ENCODE peak calls at places on chromosome 3, in five cellular contexts. One of them, this sample, is unnamed.

GRCh38 chr3:87333393-87333892 is 57.1 kb upstream of the POU1F1 start:
- DNase-seq in mesenchymal stem cell: peak; percentile 60
- DNase-seq in neuronal stem cell: no peak
- DNase-seq in H1: no peak
- DNase-seq in mesendoderm: peak; percentile 9
- DNase-seq in this sample: peak; percentile 80

GRCh38 chr3:169764164-169764452 is 752 bp downstream of the TERC start:
- DNase-seq in mesendoderm: no peak
- DNase-seq in H1: no peak
- DNase-seq in mesenchymal stem cell: no peak
- DNase-seq in neuronal stem cell: no peak
- DNase-seq in this sample: peak; percentile 29

GRCh38 chr3:141618511-141618910 is 119.6 kb upstream of the RNF7 start:
- DNase-seq in H1: no peak
- DNase-seq in mesenchymal stem cell: no peak
- DNase-seq in neuronal stem cell: no peak
- DNase-seq in mesendoderm: no peak
- DNase-seq in this sample: no peak

GRCh38 chr3:184618793-184619192 is 57.2 kb downstream of the EPHB3 start:
- DNase-seq in H1: no peak
- DNase-seq in mesendoderm: no peak
- DNase-seq in mesenchymal stem cell: no peak
- DNase-seq in neuronal stem cell: no peak
- DNase-seq in this sample: no peak

GRCh38 chr3:54572197-54572895 is 355.5 kb downstream of the LRTM1 start:
- DNase-seq in neuronal stem cell: no peak
- DNase-seq in mesenchymal stem cell: no peak
- DNase-seq in mesendoderm: no peak
- DNase-seq in H1: no peak
- DNase-seq in this sample: no peak

GRCh38 chr3:157920804-157921203 is 185.4 kb downstream of the SHOX2 start:
- DNase-seq in neuronal stem cell: peak; percentile 43
- DNase-seq in H1: no peak
- DNase-seq in mesendoderm: no peak
- DNase-seq in mesenchymal stem cell: no peak
- DNase-seq in this sample: no peak

GRCh38 chr3:125119752-125120369 is 64.1 kb upstream of the HEG1 start:
- DNase-seq in neuronal stem cell: no peak
- DNase-seq in mesenchymal stem cell: no peak
- DNase-seq in mesendoderm: no peak
- DNase-seq in H1: no peak
- DNase-seq in this sample: no peak

GRCh38 chr3:149784064-149784704 is 8.2 kb downstream of the ANKUB1 start:
- DNase-seq in mesendoderm: peak; percentile 10
- DNase-seq in mesenchymal stem cell: peak; percentile 35
- DNase-seq in neuronal stem cell: no peak
- DNase-seq in H1: no peak
- DNase-seq in this sample: peak; percentile 34

GRCh38 chr3:156356537-156357363 is 198.2 kb downstream of the SSR3 start:
- DNase-seq in neuronal stem cell: no peak
- DNase-seq in mesendoderm: no peak
- DNase-seq in H1: no peak
- DNase-seq in mesenchymal stem cell: peak; percentile 2
- DNase-seq in this sample: peak; percentile 6

GRCh38 chr3:39748002-39748401 is 61.4 kb upstream of the MYRIP start:
- DNase-seq in neuronal stem cell: no peak
- DNase-seq in H1: no peak
- DNase-seq in mesenchymal stem cell: no peak
- DNase-seq in mesendoderm: no peak
- DNase-seq in this sample: no peak

GRCh38 chr3:114336122-114336697 is 42.4 kb downstream of the TIGIT start:
- DNase-seq in mesenchymal stem cell: no peak
- DNase-seq in H1: no peak
- DNase-seq in mesendoderm: no peak
- DNase-seq in neuronal stem cell: no peak
- DNase-seq in this sample: peak; percentile 18

GRCh38 chr3:116155830-116156229 is 289.5 kb downstream of the LSAMP start:
- DNase-seq in mesendoderm: no peak
- DNase-seq in mesenchymal stem cell: peak; percentile 23
- DNase-seq in neuronal stem cell: no peak
- DNase-seq in H1: no peak
- DNase-seq in this sample: peak; percentile 26

GRCh38 chr3:14289590-14290453 is 111.2 kb downstream of the LSM3 start:
- DNase-seq in neuronal stem cell: no peak
- DNase-seq in H1: no peak
- DNase-seq in mesenchymal stem cell: peak; percentile 96
- DNase-seq in mesendoderm: peak; percentile 92
- DNase-seq in this sample: peak; percentile 96

GRCh38 chr3:126982522-126983175 is at the start of gene PLXNA1:
- DNase-seq in neuronal stem cell: peak; percentile 81
- DNase-seq in H1: peak; percentile 94
- DNase-seq in mesendoderm: peak; percentile 85
- DNase-seq in mesenchymal stem cell: peak; percentile 87
- DNase-seq in this sample: peak; percentile 66

GRCh38 chr3:144197582-144197981 is 226.0 kb downstream of the DIPK2A start:
- DNase-seq in H1: no peak
- DNase-seq in mesendoderm: no peak
- DNase-seq in mesenchymal stem cell: no peak
- DNase-seq in neuronal stem cell: no peak
- DNase-seq in this sample: no peak

GRCh38 chr3:108414007-108414406 is 96.4 kb downstream of the MYH15 start:
- DNase-seq in H1: no peak
- DNase-seq in mesenchymal stem cell: no peak
- DNase-seq in neuronal stem cell: no peak
- DNase-seq in mesendoderm: no peak
- DNase-seq in this sample: peak; percentile 18

GRCh38 chr3:99315896-99316295 is 322.5 kb upstream of the COL8A1 start:
- DNase-seq in mesendoderm: no peak
- DNase-seq in neuronal stem cell: no peak
- DNase-seq in H1: no peak
- DNase-seq in mesenchymal stem cell: no peak
- DNase-seq in this sample: peak; percentile 25

GRCh38 chr3:194281306-194281705 is 69.8 kb downstream of the CPN2 start:
- DNase-seq in mesenchymal stem cell: no peak
- DNase-seq in neuronal stem cell: no peak
- DNase-seq in mesendoderm: no peak
- DNase-seq in H1: no peak
- DNase-seq in this sample: no peak

GRCh38 chr3:48413086-48413485 is 16.8 kb downstream of the PLXNB1 start:
- DNase-seq in mesenchymal stem cell: no peak
- DNase-seq in neuronal stem cell: no peak
- DNase-seq in H1: no peak
- DNase-seq in mesendoderm: no peak
- DNase-seq in this sample: no peak

GRCh38 chr3:5188419-5189405 is 1.2 kb downstream of the EDEM1 start:
- DNase-seq in mesenchymal stem cell: peak; percentile 60
- DNase-seq in mesendoderm: peak; percentile 69
- DNase-seq in neuronal stem cell: peak; percentile 15
- DNase-seq in H1: peak; percentile 47
- DNase-seq in this sample: peak; percentile 17

GRCh38 chr3:159829056-159829995 is 159.3 kb upstream of the IL12A start:
- DNase-seq in neuronal stem cell: no peak
- DNase-seq in H1: no peak
- DNase-seq in mesendoderm: no peak
- DNase-seq in mesenchymal stem cell: peak; percentile 59
- DNase-seq in this sample: peak; percentile 64

GRCh38 chr3:171260899-171261298 is 199.3 kb downstream of the TNIK start:
- DNase-seq in H1: no peak
- DNase-seq in neuronal stem cell: no peak
- DNase-seq in mesendoderm: no peak
- DNase-seq in mesenchymal stem cell: no peak
- DNase-seq in this sample: no peak

GRCh38 chr3:178986456-178986855 is 85.2 kb downstream of the ZMAT3 start:
- DNase-seq in H1: no peak
- DNase-seq in mesenchymal stem cell: no peak
- DNase-seq in mesendoderm: no peak
- DNase-seq in neuronal stem cell: no peak
- DNase-seq in this sample: no peak

GRCh38 chr3:67083277-67083676 is 85.2 kb downstream of the KBTBD8 start:
- DNase-seq in mesenchymal stem cell: no peak
- DNase-seq in H1: no peak
- DNase-seq in neuronal stem cell: no peak
- DNase-seq in mesendoderm: no peak
- DNase-seq in this sample: peak; percentile 62

GRCh38 chr3:142445816-142446254 is 2.0 kb downstream of the XRN1 start:
- DNase-seq in mesendoderm: no peak
- DNase-seq in H1: no peak
- DNase-seq in mesenchymal stem cell: peak; percentile 56
- DNase-seq in neuronal stem cell: no peak
- DNase-seq in this sample: peak; percentile 53

GRCh38 chr3:156657440-156657839 is 16.9 kb upstream of the TIPARP start:
- DNase-seq in H1: no peak
- DNase-seq in mesenchymal stem cell: no peak
- DNase-seq in mesendoderm: no peak
- DNase-seq in neuronal stem cell: no peak
- DNase-seq in this sample: no peak

GRCh38 chr3:48409291-48410201 is 20.3 kb downstream of the PLXNB1 start:
- DNase-seq in H1: no peak
- DNase-seq in mesendoderm: no peak
- DNase-seq in neuronal stem cell: no peak
- DNase-seq in mesenchymal stem cell: no peak
- DNase-seq in this sample: no peak

GRCh38 chr3:99532246-99532645 is 106.1 kb upstream of the COL8A1 start:
- DNase-seq in neuronal stem cell: peak; percentile 38
- DNase-seq in mesendoderm: peak; percentile 95
- DNase-seq in H1: peak; percentile 73
- DNase-seq in mesenchymal stem cell: peak; percentile 72
- DNase-seq in this sample: peak; percentile 77

GRCh38 chr3:120472121-120472844 is 21.5 kb upstream of the FSTL1 start:
- DNase-seq in mesendoderm: no peak
- DNase-seq in H1: no peak
- DNase-seq in mesenchymal stem cell: no peak
- DNase-seq in neuronal stem cell: no peak
- DNase-seq in this sample: no peak

GRCh38 chr3:132253262-132253878 is 63.8 kb upstream of the ACP3 start:
- DNase-seq in H1: no peak
- DNase-seq in mesendoderm: peak; percentile 74
- DNase-seq in neuronal stem cell: peak; percentile 21
- DNase-seq in mesenchymal stem cell: peak; percentile 76
- DNase-seq in this sample: peak; percentile 76

GRCh38 chr3:193680220-193680619 is 87.2 kb downstream of the OPA1 start:
- DNase-seq in H1: no peak
- DNase-seq in mesenchymal stem cell: peak; percentile 74
- DNase-seq in neuronal stem cell: no peak
- DNase-seq in mesendoderm: peak; percentile 16
- DNase-seq in this sample: peak; percentile 66

GRCh38 chr3:77825045-77825827 is 785.3 kb downstream of the ROBO2 start:
- DNase-seq in mesenchymal stem cell: peak; percentile 92
- DNase-seq in mesendoderm: peak; percentile 21
- DNase-seq in neuronal stem cell: no peak
- DNase-seq in H1: no peak
- DNase-seq in this sample: peak; percentile 50

DNA sequence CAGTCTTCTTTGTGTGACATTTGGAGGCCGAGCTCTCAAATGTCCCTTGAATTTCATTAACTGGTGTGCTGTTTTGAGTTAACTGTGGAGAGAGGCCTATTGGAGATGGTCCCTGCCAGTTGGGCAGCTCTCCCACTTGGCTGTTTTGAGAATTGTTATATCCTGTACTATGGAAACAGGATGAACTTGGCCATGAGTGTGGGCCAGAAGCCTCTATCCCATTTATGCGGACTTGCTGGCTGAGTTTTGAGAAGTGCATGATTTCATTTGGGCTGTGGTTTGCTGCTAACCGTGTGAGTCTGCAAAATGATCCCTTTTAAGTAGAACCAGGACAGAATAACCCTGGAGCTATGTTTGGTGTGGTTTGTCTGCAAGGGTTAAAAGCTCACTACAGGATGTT is 366.0 kb downstream of the PTPRG start:
- DNase-seq in neuronal stem cell: no peak
- DNase-seq in H1: no peak
- DNase-seq in mesendoderm: no peak
- DNase-seq in mesenchymal stem cell: no peak
- DNase-seq in this sample: peak; percentile 77
- H2BK15ac ChIP-seq in neuronal stem cell: no peak overlapping the region
- H2BK15ac ChIP-seq in H1: no peak overlapping the region
- H2BK15ac ChIP-seq in mesendoderm: no peak overlapping the region
- H2BK15ac ChIP-seq in mesenchymal stem cell: no peak overlapping the region
- H2BK15ac ChIP-seq in this sample: peak overlapping the region; percentile 28

GRCh38 chr3:12296511-12296910 is 7.6 kb downstream of the PPARG start:
- DNase-seq in H1: no peak
- DNase-seq in neuronal stem cell: peak; percentile 33
- DNase-seq in mesendoderm: no peak
- DNase-seq in mesenchymal stem cell: no peak
- DNase-seq in this sample: no peak
- H3K4ac ChIP-seq in H1: no peak overlapping the region
- H3K4ac ChIP-seq in neuronal stem cell: no peak overlapping the region
- H3K4ac ChIP-seq in mesendoderm: no peak overlapping the region
- H3K4ac ChIP-seq in mesenchymal stem cell: no peak overlapping the region
- H3K4ac ChIP-seq in this sample: peak overlapping the region; percentile 64

GRCh38 chr3:185959609-185960517 is 22.0 kb upstream of the TRA2B start:
- DNase-seq in H1: no peak
- DNase-seq in mesendoderm: peak; percentile 40
- DNase-seq in neuronal stem cell: no peak
- DNase-seq in mesenchymal stem cell: peak; percentile 80
- DNase-seq in this sample: peak; percentile 89
- H3K4me3 ChIP-seq in H1: no peak overlapping the region
- H3K4me3 ChIP-seq in mesendoderm: no peak overlapping the region
- H3K4me3 ChIP-seq in neuronal stem cell: no peak overlapping the region
- H3K4me3 ChIP-seq in mesenchymal stem cell: no peak overlapping the region
- H3K4me3 ChIP-seq in this sample: peak overlapping the region; percentile 16

DNA sequence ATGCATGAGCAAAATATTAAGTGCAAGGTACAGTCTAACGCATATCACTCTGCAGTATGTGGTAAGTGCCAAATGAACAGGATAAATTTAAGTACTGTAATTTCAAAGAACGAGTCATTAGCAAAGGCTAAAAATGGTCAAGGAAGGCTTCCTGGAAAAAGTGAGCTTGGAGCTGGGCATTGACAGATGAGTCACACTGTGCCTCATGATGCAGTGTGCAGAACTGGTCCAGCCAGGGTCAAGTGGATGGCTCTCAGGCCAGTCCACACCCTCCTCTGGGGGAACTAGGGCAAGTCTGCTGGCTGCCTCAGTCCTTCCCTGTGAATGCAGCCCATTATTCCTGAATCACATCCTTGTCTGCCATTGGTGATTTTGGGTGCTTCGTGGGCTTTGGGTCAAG is 76.3 kb downstream of the CACNA1D start:
- DNase-seq in mesenchymal stem cell: peak; percentile 60
- DNase-seq in H1: no peak
- DNase-seq in neuronal stem cell: no peak
- DNase-seq in mesendoderm: no peak
- DNase-seq in this sample: peak; percentile 1
- H2BK15ac ChIP-seq in mesenchymal stem cell: no peak overlapping the region
- H2BK15ac ChIP-seq in H1: no peak overlapping the region
- H2BK15ac ChIP-seq in neuronal stem cell: no peak overlapping the region
- H2BK15ac ChIP-seq in mesendoderm: no peak overlapping the region
- H2BK15ac ChIP-seq in this sample: no peak overlapping the region